ENCODE peak calls at places on chromosomes 11 and 22, in ten cellular contexts. E is upper lobe of right lung, J is PC-9, Q is tibial artery, Y is upper lobe of left lung, X is epithelial cell of esophagus, H is A549, F is dorsolateral prefrontal cortex, M is hepatocyte, P is kidney. N is an unnamed sample.

GRCh38 chr11:417652-418342 is 3.0 kb upstream of the SIGIRR start:
- DNase-seq in E (no peak), J (no peak), Q (no peak), Y (peak), X (no peak), H (no peak), F (no peak), M (no peak), P (no peak), N (no peak)

GRCh38 chr11:126317681-126318641 is 14.1 kb downstream of the DCPS start:
- DNase-seq in E (peak), J (no peak), Q (peak), Y (no peak), X (peak), H (no peak), F (peak), M (peak), P (peak), N (peak)

GRCh38 chr11:120710354-120711187 is 199.0 kb downstream of the GRIK4 start:
- DNase-seq in E (no peak), J (peak), Q (peak), Y (peak), X (peak), H (no peak), F (peak), M (peak), P (peak), N (no peak)

GRCh38 chr11:90476442-90477007 is 253.7 kb upstream of the CHORDC1 start:
- DNase-seq in E (no peak), J (peak), Q (no peak), Y (no peak), X (peak), H (peak), F (peak), M (peak), P (no peak), N (no peak)

GRCh38 chr11:131671320-131671719 is 300.9 kb downstream of the NTM start:
- DNase-seq in E (no peak), J (no peak), Q (no peak), Y (no peak), X (no peak), H (no peak), F (no peak), M (no peak), P (no peak), N (no peak)

GRCh38 chr11:93784152-93784934 is at the start of gene MED17:
- DNase-seq in E (peak), J (peak), Q (peak), Y (peak), X (peak), H (peak), F (peak), M (peak), P (peak), N (peak)

GRCh38 chr11:1604181-1604580 is 4.1 kb downstream of the KRTAP5-3 start:
- DNase-seq in E (no peak), J (no peak), Q (no peak), Y (peak), X (no peak), H (no peak), F (no peak), M (no peak), P (peak), N (no peak)

GRCh38 chr11:68282861-68283230 is 11.1 kb upstream of the C11orf24 start:
- DNase-seq in E (no peak), J (no peak), Q (no peak), Y (no peak), X (no peak), H (no peak), F (no peak), M (no peak), P (no peak), N (no peak)

GRCh38 chr22:37552560-37553163 is 7.6 kb upstream of the CDC42EP1 start:
- DNase-seq in E (no peak), J (no peak), Q (no peak), Y (no peak), X (peak), H (no peak), F (no peak), M (peak), P (peak), N (no peak)

GRCh38 chr11:64284962-64285884 is at the start of gene GPR137:
- DNase-seq in E (peak), J (peak), Q (peak), Y (peak), X (peak), H (peak), F (peak), M (peak), P (peak), N (peak)

GRCh38 chr22:44795701-44796630 is 43.6 kb downstream of the ARHGAP8 start:
- DNase-seq in E (no peak), J (no peak), Q (no peak), Y (no peak), X (no peak), H (no peak), F (no peak), M (no peak), P (peak), N (no peak)

GRCh38 chr11:35344990-35345655 is 74.2 kb downstream of the SLC1A2 start:
- DNase-seq in E (peak), J (no peak), Q (peak), Y (no peak), X (no peak), H (no peak), F (peak), M (peak), P (no peak), N (no peak)

GRCh38 chr11:119571311-119571710 is 148.3 kb upstream of the THY1 start:
- DNase-seq in E (no peak), J (no peak), Q (no peak), Y (no peak), X (no peak), H (no peak), F (no peak), M (no peak), P (no peak), N (peak)

GRCh38 chr11:69545976-69546617 is 64.6 kb downstream of the LINC01488 start:
- DNase-seq in E (peak), J (no peak), Q (no peak), Y (no peak), X (no peak), H (no peak), F (no peak), M (peak), P (no peak), N (peak)

GRCh38 chr11:5719703-5720495 is 16.3 kb upstream of the OR56B1 start:
- DNase-seq in E (no peak), J (no peak), Q (no peak), Y (no peak), X (no peak), H (no peak), F (no peak), M (no peak), P (no peak), N (no peak)

GRCh38 chr11:87463486-87464102 is 425.9 kb downstream of the TMEM135 start:
- DNase-seq in E (no peak), J (no peak), Q (no peak), Y (no peak), X (peak), H (peak), F (no peak), M (peak), P (no peak), N (no peak)

GRCh38 chr11:94877446-94878200 is 95.7 kb downstream of the CWC15 start:
- DNase-seq in E (no peak), J (no peak), Q (no peak), Y (no peak), X (no peak), H (no peak), F (no peak), M (no peak), P (no peak), N (peak)

GRCh38 chr11:65204646-65205601 is 23.2 kb downstream of the CAPN1 start:
- DNase-seq in E (peak), J (no peak), Q (no peak), Y (peak), X (peak), H (peak), F (no peak), M (peak), P (peak), N (no peak)

GRCh38 chr22:27995801-27996528 is 76.9 kb upstream of the PITPNB start:
- DNase-seq in E (peak), J (no peak), Q (no peak), Y (peak), X (no peak), H (no peak), F (no peak), M (no peak), P (peak), N (no peak)

GRCh38 chr11:114154271-114155047 is 94.9 kb downstream of the ZBTB16 start:
- DNase-seq in E (no peak), J (no peak), Q (peak), Y (no peak), X (peak), H (no peak), F (no peak), M (no peak), P (peak), N (no peak)

GRCh38 chr11:1812801-1813200 is 22.0 kb upstream of the SYT8 start:
- DNase-seq in E (no peak), J (no peak), Q (no peak), Y (no peak), X (no peak), H (no peak), F (no peak), M (no peak), P (no peak), N (peak)

GRCh38 chr22:25623310-25623734 is 58.8 kb downstream of the GRK3 start:
- DNase-seq in E (no peak), J (no peak), Q (no peak), Y (no peak), X (no peak), H (no peak), F (no peak), M (no peak), P (no peak), N (no peak)

GRCh38 chr22:50674127-50674493 is 1.5 kb downstream of the SHANK3 start:
- DNase-seq in E (no peak), J (no peak), Q (no peak), Y (peak), X (no peak), H (no peak), F (no peak), M (peak), P (no peak), N (no peak)

GRCh38 chr22:22558071-22558971 is 744 bp downstream of the PRAME start:
- DNase-seq in E (no peak), J (no peak), Q (no peak), Y (peak), X (no peak), H (peak), F (no peak), M (no peak), P (no peak), N (no peak)

GRCh38 chr22:22558972-22559603 is at the start of gene PRAME:
- DNase-seq in E (peak), J (no peak), Q (no peak), Y (peak), X (no peak), H (peak), F (peak), M (peak), P (no peak), N (no peak)

GRCh38 chr11:57515332-57516060 is at the start of gene SLC43A1:
- DNase-seq in E (peak), J (peak), Q (peak), Y (peak), X (peak), H (no peak), F (no peak), M (peak), P (peak), N (no peak)

GRCh38 chr11:112847568-112847967 is 113.7 kb upstream of the NCAM1 start:
- DNase-seq in E (no peak), J (no peak), Q (no peak), Y (no peak), X (no peak), H (no peak), F (no peak), M (no peak), P (no peak), N (no peak)

GRCh38 chr22:37848587-37849088 is 581 bp upstream of the EIF3L start:
- DNase-seq in E (no peak), J (peak), Q (no peak), Y (no peak), X (peak), H (peak), F (peak), M (no peak), P (peak), N (no peak)

GRCh38 chr11:128518493-128519207 is 68.7 kb downstream of the ETS1 start:
- DNase-seq in E (no peak), J (no peak), Q (no peak), Y (no peak), X (no peak), H (no peak), F (no peak), M (no peak), P (no peak), N (no peak)

GRCh38 chr11:95948637-95949036 is 24.7 kb upstream of the MTMR2 start:
- DNase-seq in E (no peak), J (no peak), Q (no peak), Y (no peak), X (no peak), H (no peak), F (no peak), M (no peak), P (no peak), N (no peak)

GRCh38 chr11:13776134-13776815 is 107.8 kb downstream of the FAR1 start:
- DNase-seq in E (no peak), J (no peak), Q (no peak), Y (no peak), X (peak), H (peak), F (no peak), M (no peak), P (no peak), N (no peak)

GRCh38 chr22:42961815-42962214 is 53.1 kb downstream of the PACSIN2 start:
- DNase-seq in E (no peak), J (no peak), Q (no peak), Y (no peak), X (no peak), H (no peak), F (no peak), M (no peak), P (no peak), N (no peak)

GRCh38 chr22:37185646-37186227 is 2.3 kb downstream of the C1QTNF6 start:
- DNase-seq in E (peak), J (no peak), Q (no peak), Y (no peak), X (no peak), H (no peak), F (no peak), M (no peak), P (peak), N (no peak)

GRCh38 chr22:43616645-43617044 is 195.5 kb downstream of the EFCAB6 start:
- DNase-seq in E (no peak), J (no peak), Q (no peak), Y (no peak), X (no peak), H (no peak), F (no peak), M (peak), P (no peak), N (no peak)

GRCh38 chr11:132943325-132943736 is 589.0 kb downstream of the OPCML start:
- DNase-seq in E (no peak), J (no peak), Q (no peak), Y (no peak), X (no peak), H (no peak), F (no peak), M (no peak), P (no peak), N (no peak)
- H3K4me3 ChIP-seq in E (no peak), J (no peak), Q (no peak), Y (no peak), X (no peak), H (no peak), F (peak), M (peak), P (peak), N (peak)

DNA sequence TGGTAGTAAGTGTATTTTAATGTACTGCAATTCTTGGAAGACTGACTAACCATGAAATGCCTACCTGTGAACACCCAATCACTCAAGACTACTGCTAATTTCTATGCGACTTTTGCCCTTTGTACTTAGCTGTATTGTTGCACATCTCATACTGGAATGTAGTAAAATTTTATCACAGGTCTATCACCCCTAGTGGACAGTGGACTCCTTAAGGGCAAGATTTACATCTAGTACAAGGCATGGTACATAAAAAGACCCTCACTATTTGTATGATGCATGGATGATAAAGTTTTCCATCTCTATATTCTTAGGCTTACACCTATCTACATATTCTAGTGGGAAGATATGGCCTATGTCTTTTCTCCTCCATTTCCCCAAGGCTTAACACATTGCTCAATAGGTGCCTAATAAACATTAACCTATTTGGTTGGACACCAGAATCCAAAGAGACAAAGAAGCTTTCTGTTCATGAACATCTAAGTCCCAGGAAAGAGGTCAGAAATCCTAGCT is 26.1 kb downstream of the SERGEF start:
- DNase-seq in E (no peak), J (no peak), Q (no peak), Y (no peak), X (no peak), H (no peak), F (no peak), M (peak), P (no peak), N (no peak)
- TF ChIP-seq CTCF in E (no peak), J (peak), Q (no peak), Y (no peak), X (no peak), H (no peak), F (no peak), M (peak), P (no peak), N (no peak)

DNA sequence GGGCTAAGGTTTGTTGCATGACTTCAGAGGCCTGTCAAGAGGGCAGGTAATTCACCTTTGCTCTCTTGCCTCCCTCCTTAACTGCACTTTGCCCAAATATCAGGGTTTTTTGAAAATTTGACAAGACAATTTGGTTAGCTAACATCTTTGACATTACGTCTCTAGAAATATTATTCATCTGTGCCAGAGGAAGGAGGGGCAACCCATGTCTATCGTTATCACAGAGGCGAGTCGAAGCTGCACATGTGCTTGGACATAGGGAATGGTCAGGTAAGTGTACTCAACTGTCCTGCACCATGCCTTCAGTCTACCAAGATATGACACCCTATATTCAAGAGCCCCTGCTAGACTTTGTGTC is 3.7 kb downstream of the AKIP1 start:
- DNase-seq in E (no peak), J (no peak), Q (no peak), Y (no peak), X (no peak), H (no peak), F (no peak), M (no peak), P (no peak), N (no peak)
- H3K4me3 ChIP-seq in E (peak), J (no peak), Q (peak), Y (peak), X (no peak), H (no peak), F (peak), M (no peak), P (peak), N (peak)

DNA sequence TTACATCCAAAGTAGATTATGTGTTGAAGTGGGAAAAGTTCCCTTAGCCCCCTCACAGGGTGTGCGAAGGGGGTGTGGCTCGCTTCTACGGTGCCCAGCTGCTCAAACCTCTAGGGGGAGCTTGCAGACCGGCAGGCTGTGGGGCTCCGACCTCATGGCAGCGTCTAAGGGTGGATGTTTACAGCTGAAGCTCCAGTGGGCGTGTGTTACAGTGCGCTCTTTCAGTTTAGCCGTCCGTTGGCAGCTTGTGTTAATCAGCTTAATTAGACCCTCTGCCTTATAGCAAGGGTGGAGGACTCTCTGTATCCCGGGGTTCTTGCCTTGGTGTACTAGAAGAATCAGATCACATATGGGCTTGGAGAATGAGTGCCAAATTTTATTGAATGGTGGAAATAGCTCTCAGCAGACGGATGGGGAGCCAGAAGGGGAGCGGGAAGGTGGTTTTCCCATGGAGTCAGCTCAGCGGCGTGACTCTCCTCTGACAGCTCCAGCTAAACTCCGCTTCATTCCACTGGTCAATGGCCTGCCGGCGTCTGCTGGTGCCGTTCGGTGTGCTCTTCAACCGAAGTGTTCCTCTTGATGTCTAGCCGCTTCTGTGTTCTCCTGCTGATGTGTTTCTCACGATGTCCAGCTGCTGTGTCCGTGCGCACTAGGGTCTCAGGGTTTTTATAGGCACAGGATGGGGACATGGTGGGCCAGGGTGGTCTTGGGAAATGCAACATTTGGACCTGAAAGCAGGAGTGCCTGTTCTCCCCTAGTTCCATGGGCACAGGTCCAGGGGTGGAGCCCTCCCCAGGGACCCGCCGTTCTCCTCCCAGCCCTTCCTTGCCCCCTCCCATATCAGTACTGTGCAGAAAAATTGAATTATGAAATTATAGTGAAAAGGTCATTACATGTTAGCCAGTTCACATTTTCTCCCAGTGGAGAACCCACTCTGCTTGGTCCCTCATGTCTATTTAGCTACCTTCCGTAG is 28.6 kb upstream of the OR10G7 start:
- DNase-seq in E (peak), J (no peak), Q (no peak), Y (peak), X (peak), H (peak), F (no peak), M (peak), P (peak), N (no peak)
- TF ChIP-seq CTCF in E (peak), J (peak), Q (peak), Y (peak), X (peak), H (peak), F (peak), M (peak), P (peak), N (no peak)

GRCh38 chr11:78429209-78429608 is 11.6 kb upstream of the GAB2 start:
- DNase-seq in E (no peak), J (peak), Q (no peak), Y (no peak), X (no peak), H (no peak), F (no peak), M (no peak), P (no peak), N (no peak)
- H3K4me3 ChIP-seq in E (no peak), J (no peak), Q (no peak), Y (no peak), X (no peak), H (no peak), F (no peak), M (no peak), P (no peak), N (no peak)